ENCODE peak calls at places on chromosomes 13 and 19, in four cellular contexts. C, T, E and P are unnamed samples.

GRCh38 chr19:30371960-30372824 is at the start of gene ZNF536:
- DNase-seq in C (no peak), T (no peak), E (no peak), P (no peak)

GRCh38 chr19:46665072-46665471 is 4.1 kb upstream of the DACT3 start:
- DNase-seq in C (no peak), T (no peak), E (no peak), P (no peak)

GRCh38 chr13:46519177-46519576 is 33.8 kb upstream of the LRCH1 start:
- DNase-seq in C (no peak), T (no peak), E (no peak), P (no peak)

GRCh38 chr13:48532146-48532472 is 771 bp downstream of the RCBTB2 start:
- DNase-seq in C (no peak), T (peak), E (no peak), P (no peak)

GRCh38 chr19:29840066-29840950 is 28.5 kb downstream of the CCNE1 start:
- DNase-seq in C (no peak), T (no peak), E (no peak), P (no peak)

GRCh38 chr13:28046981-28047380 is 53.4 kb downstream of the FLT3 start:
- DNase-seq in C (no peak), T (no peak), E (no peak), P (no peak)

GRCh38 chr13:107568181-107568580 is 647.2 kb downstream of the LIG4 start:
- DNase-seq in C (no peak), T (no peak), E (no peak), P (no peak)

GRCh38 chr19:19403373-19403901 is 2.0 kb upstream of the GATAD2A start:
- DNase-seq in C (no peak), T (no peak), E (no peak), P (no peak)

GRCh38 chr19:17061205-17061604 is 14.0 kb downstream of the HAUS8 start:
- DNase-seq in C (no peak), T (no peak), E (no peak), P (no peak)

GRCh38 chr19:41863209-41863931 is 3.3 kb downstream of the RPS19 start:
- DNase-seq in C (no peak), T (no peak), E (no peak), P (no peak)

GRCh38 chr13:52695856-52696255 is 43.2 kb downstream of the SUGT1 start:
- DNase-seq in C (no peak), T (peak), E (peak), P (no peak)

GRCh38 chr19:44890366-44891015 is 563 bp upstream of the TOMM40 start:
- DNase-seq in C (peak), T (peak), E (peak), P (peak)

GRCh38 chr13:19072543-19072942 is 109.1 kb downstream of the TUBA3C start:
- DNase-seq in C (no peak), T (no peak), E (no peak), P (no peak)

GRCh38 chr19:45616709-45617027 is 14.7 kb upstream of the GPR4 start:
- DNase-seq in C (no peak), T (no peak), E (no peak), P (no peak)

GRCh38 chr13:94454906-94455305 is 24.6 kb downstream of the DCT start:
- DNase-seq in C (no peak), T (no peak), E (no peak), P (no peak)

GRCh38 chr19:8259142-8259921 is 48.8 kb downstream of the CD320 start:
- DNase-seq in C (no peak), T (no peak), E (no peak), P (no peak)

GRCh38 chr13:94712812-94713555 is 639 bp upstream of the SOX21 start:
- DNase-seq in C (peak), T (no peak), E (no peak), P (no peak)

GRCh38 chr13:71831716-71832115 is 35.3 kb downstream of the DACH1 start:
- DNase-seq in C (no peak), T (no peak), E (no peak), P (peak)

GRCh38 chr13:44300895-44301638 is 72.6 kb upstream of the SERP2 start:
- DNase-seq in C (no peak), T (peak), E (no peak), P (no peak)

GRCh38 chr13:99415851-99416331 is 85.4 kb upstream of the TM9SF2 start:
- DNase-seq in C (no peak), T (no peak), E (no peak), P (no peak)

GRCh38 chr19:8592231-8593009 is 15.2 kb upstream of the MYO1F start:
- DNase-seq in C (peak), T (no peak), E (no peak), P (peak)

GRCh38 chr19:32598022-32598421 is 17.0 kb downstream of the PDCD5 start:
- DNase-seq in C (no peak), T (no peak), E (no peak), P (no peak)

GRCh38 chr19:12656899-12657571 is 9.5 kb downstream of the MAN2B1 start:
- DNase-seq in C (peak), T (no peak), E (no peak), P (no peak)

GRCh38 chr13:32135655-32136054 is 104.1 kb downstream of the FRY start:
- DNase-seq in C (no peak), T (no peak), E (no peak), P (no peak)

GRCh38 chr19:29774126-29774525 is 37.7 kb upstream of the CCNE1 start:
- DNase-seq in C (no peak), T (no peak), E (no peak), P (no peak)

GRCh38 chr13:36395280-36395679 is 37.0 kb upstream of the CCNA1 start:
- DNase-seq in C (no peak), T (no peak), E (peak), P (no peak)

GRCh38 chr19:14051980-14052379 is 9.9 kb downstream of the PALM3 start:
- DNase-seq in C (no peak), T (no peak), E (no peak), P (no peak)

GRCh38 chr19:2121416-2122051 is 24.8 kb downstream of the IZUMO4 start:
- DNase-seq in C (no peak), T (no peak), E (no peak), P (no peak)

GRCh38 chr19:2122251-2122650 is 25.5 kb downstream of the IZUMO4 start:
- DNase-seq in C (no peak), T (no peak), E (no peak), P (no peak)

GRCh38 chr19:2122982-2123381 is 26.3 kb downstream of the IZUMO4 start:
- DNase-seq in C (no peak), T (no peak), E (no peak), P (no peak)

GRCh38 chr19:2120821-2121220 is 24.1 kb downstream of the IZUMO4 start:
- DNase-seq in C (no peak), T (no peak), E (no peak), P (no peak)

DNA sequence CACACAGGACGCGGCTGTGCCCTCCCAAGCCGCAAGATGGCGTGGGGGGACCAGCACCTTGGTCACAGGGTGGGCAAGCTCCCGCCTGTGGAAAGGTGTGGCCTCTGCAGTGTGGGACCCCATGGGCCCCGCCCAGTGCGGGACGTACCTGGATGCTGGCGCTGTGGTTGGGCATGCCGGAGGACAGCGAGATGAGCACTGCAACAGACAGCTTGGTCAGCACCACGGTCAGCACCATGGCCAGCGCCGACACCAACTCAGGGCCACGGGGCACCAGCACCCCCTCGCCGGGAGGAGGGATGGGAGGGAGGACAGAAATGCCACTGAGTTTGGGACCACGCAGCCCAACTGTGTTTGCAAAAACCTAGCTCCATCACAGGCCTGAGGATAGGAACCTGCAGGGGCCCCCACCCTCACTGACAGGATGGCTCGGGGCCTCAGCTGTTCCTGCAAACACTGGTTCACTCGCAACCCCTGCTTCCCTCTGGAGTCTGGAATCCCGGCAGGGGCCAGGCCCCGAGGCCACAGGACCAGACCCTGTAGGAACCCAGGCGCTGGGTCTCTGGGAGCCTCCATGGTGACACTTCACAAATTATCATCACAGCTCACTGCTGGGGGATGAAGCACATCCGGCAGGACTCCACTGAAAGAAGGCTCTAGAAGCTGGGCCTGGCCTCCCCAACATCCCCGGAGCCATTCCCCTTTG is 27.1 kb downstream of the IZUMO4 start:
- DNase-seq in C (peak), T (no peak), E (no peak), P (no peak)
- TF ChIP-seq YY1 in C (no peak), T (no peak), E (no peak), P (no peak)

GRCh38 chr13:109465151-109465550 is 321.2 kb downstream of the IRS2 start:
- DNase-seq in C (no peak), T (no peak), E (no peak), P (no peak)
- TF ChIP-seq SUZ12 in C (no peak), T (no peak), E (no peak), P (no peak)

DNA sequence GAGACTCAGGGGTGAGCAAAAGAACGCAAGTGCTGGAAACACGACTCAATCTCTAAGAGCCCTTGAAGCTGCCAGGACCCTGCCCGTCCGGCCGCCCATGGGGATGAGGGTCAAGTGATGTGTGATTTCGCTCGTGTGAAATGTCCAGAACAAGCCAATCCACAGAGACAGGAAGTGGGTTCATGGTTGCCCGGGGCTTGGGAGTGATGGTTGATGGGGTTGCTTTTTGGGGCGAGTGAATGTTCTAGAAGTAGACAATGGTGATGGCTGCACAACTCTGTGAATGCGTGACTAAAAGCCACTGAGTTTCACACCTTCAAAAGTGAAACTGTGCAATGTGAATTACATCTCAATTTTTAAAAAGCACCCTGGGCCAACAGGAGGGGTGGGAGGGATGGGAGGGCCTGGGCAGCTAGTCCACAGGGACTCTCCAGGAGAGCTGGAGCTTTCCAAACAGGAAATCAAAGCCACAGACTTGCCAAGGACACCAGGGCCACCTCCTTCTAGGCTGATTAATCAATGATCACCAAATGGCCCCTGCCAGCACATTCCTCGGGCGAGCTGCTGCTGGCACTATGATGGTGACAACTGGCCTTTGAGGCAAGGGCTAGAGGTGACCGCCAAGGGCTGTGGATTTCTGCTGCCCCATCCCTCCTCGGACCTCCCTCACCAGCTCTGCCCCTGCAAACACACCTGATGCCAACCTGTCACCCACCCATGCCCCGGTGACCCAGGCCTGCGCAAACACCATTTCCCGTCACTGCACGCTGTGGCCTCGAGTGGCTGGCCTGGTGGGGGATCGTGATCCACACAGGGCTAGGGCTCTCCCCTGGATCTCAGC is 14.0 kb downstream of the DPP9 start:
- DNase-seq in C (no peak), T (no peak), E (no peak), P (no peak)
- TF ChIP-seq YY1 in C (no peak), T (peak), E (no peak), P (no peak)

GRCh38 chr19:49583239-49583638 is 2.1 kb downstream of the PRRG2 start:
- DNase-seq in C (no peak), T (no peak), E (no peak), P (no peak)
- TF ChIP-seq SUZ12 in C (no peak), T (no peak), E (no peak), P (no peak)